ENCODE peak calls at places on chromosomes 16 and 17, in seven cellular contexts. J is H9, G is H1, E is neuronal stem cell, H is mesendoderm, P is mesenchymal stem cell, Q is trophoblast cell. U is an unnamed sample.

GRCh38 chr16:49275870-49276269 is 5.8 kb downstream of the CBLN1 start:
- DNase-seq in J (no peak), G (no peak), E (no peak), H (no peak), P (no peak), Q (no peak), U (no peak)

GRCh38 chr16:27318399-27319256 is 4.9 kb downstream of the IL4R start:
- DNase-seq in J (no peak), G (no peak), E (no peak), H (peak; percentile 36), P (peak; percentile 89), Q (peak; percentile 63), U (peak; percentile 48)

GRCh38 chr17:67605259-67605912 is 112.3 kb upstream of the NOL11 start:
- DNase-seq in J (no peak), G (no peak), E (no peak), H (no peak), P (no peak), Q (no peak), U (no peak)

GRCh38 chr16:17470871-17471744 is at the start of gene XYLT1:
- DNase-seq in J (peak; percentile 71), G (no peak), E (no peak), H (peak; percentile 65), P (no peak), Q (peak; percentile 54), U (peak; percentile 94)

GRCh38 chr17:68599091-68599872 is 1.9 kb downstream of the FAM20A start:
- DNase-seq in J (no peak), G (no peak), E (no peak), H (no peak), P (peak; percentile 37), Q (no peak), U (no peak)

GRCh38 chr17:27746881-27747280 is 53.4 kb downstream of the NOS2 start:
- DNase-seq in J (peak; percentile 14), G (no peak), E (no peak), H (no peak), P (no peak), Q (no peak), U (no peak)

GRCh38 chr16:57677622-57678369 is 9.7 kb downstream of the ADGRG3 start:
- DNase-seq in J (no peak), G (no peak), E (no peak), H (no peak), P (peak; percentile 8), Q (no peak), U (no peak)

GRCh38 chr17:7326186-7326585 is 2.9 kb downstream of the NEURL4 start:
- DNase-seq in J (no peak), G (no peak), E (no peak), H (no peak), P (no peak), Q (no peak), U (no peak)

GRCh38 chr16:49605536-49606241 is 232.1 kb downstream of the C16orf78 start:
- DNase-seq in J (peak; percentile 7), G (no peak), E (no peak), H (no peak), P (no peak), Q (no peak), U (no peak)

GRCh38 chr16:58158137-58158536 is 29.0 kb upstream of the CFAP20 start:
- DNase-seq in J (no peak), G (no peak), E (no peak), H (no peak), P (no peak), Q (no peak), U (no peak)

GRCh38 chr16:81745704-81746558 is 33.2 kb upstream of the PLCG2 start:
- DNase-seq in J (peak; percentile 75), G (no peak), E (no peak), H (peak; percentile 70), P (peak; percentile 43), Q (peak; percentile 71), U (peak; percentile 31)

GRCh38 chr16:79593074-79593531 is 7.4 kb downstream of the MAF start:
- DNase-seq in J (no peak), G (no peak), E (no peak), H (no peak), P (peak; percentile 16), Q (no peak), U (no peak)

GRCh38 chr17:48486557-48486956 is 44.3 kb downstream of the HOXB1 start:
- DNase-seq in J (no peak), G (no peak), E (no peak), H (peak; percentile 51), P (peak; percentile 99), Q (peak; percentile 73), U (peak; percentile 100)

GRCh38 chr17:4580291-4580690 is 4.0 kb upstream of the SMTNL2 start:
- DNase-seq in J (no peak), G (no peak), E (no peak), H (no peak), P (no peak), Q (no peak), U (no peak)

GRCh38 chr17:79715318-79716182 is 15.2 kb upstream of the ENPP7 start:
- DNase-seq in J (no peak), G (no peak), E (no peak), H (no peak), P (no peak), Q (no peak), U (no peak)

GRCh38 chr16:22302776-22303363 is 5.7 kb downstream of the POLR3E start:
- DNase-seq in J (no peak), G (no peak), E (no peak), H (no peak), P (no peak), Q (no peak), U (no peak)
- H2AK5ac ChIP-seq in J (no peak overlapping the region), G (no peak overlapping the region), E (no peak overlapping the region), H (no peak overlapping the region), P (no peak overlapping the region), Q (no peak overlapping the region), U (no peak overlapping the region)

DNA sequence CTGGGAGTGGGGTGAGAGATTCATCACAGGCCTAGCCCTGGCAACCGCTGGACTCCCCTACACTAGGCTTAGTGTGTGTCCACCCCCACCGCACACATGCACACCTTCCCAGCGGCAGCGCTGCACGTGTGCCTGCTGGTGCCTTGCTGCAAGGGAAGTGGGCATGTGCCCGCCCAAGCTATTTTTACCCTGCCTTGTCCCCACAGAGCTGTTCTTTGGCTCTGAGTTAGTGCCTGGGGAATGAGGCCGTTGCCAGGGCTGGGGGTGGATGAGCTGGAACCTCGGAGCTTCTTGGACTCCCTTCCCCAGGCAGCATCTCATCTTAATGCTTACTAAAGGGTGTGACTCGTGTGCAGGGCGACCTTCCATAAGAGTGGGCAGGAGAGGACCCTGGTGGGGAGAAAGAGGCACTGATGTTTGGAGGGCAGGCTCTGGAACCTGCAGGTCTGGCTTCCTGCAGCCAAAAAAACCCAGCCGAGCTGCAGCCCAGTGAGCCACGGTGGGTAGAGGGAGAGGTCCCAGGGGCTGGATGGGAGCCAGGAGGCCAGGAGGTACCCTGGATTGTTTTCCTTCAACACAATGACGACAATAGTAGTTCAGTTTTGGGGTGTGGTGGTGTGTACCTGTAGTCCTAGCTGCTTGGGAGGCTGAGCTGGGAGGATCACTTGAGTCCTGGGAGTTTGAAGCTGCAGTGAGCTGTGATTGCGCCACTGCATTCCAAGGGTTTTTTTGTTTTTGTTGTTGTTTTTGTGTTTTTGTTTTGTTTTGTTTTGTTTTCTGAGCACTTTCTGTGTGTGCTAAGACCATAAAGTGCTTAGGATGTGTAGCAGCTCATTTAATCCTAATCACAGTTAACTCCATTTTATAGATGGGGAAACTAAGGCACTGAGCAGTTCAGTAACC is 119.0 kb downstream of the RAB11FIP4 start:
- DNase-seq in J (no peak), G (no peak), E (no peak), H (no peak), P (no peak), Q (peak; percentile 37), U (peak; percentile 58)
- H2AK5ac ChIP-seq in J (no peak overlapping the region), G (no peak overlapping the region), E (no peak overlapping the region), H (no peak overlapping the region), P (no peak overlapping the region), Q (no peak overlapping the region), U (no peak overlapping the region)

GRCh38 chr16:13852827-13853226 is 67.1 kb upstream of the ERCC4 start:
- DNase-seq in J (no peak), G (no peak), E (no peak), H (no peak), P (no peak), Q (no peak), U (no peak)
- H2AK5ac ChIP-seq in J (no peak overlapping the region), G (no peak overlapping the region), E (no peak overlapping the region), H (no peak overlapping the region), P (no peak overlapping the region), Q (no peak overlapping the region), U (no peak overlapping the region)

GRCh38 chr16:193441-193840 is 13.2 kb downstream of the HBQ1 start:
- DNase-seq in J (no peak), G (no peak), E (no peak), H (no peak), P (no peak), Q (peak; percentile 86), U (no peak)
- H2AK5ac ChIP-seq in J (no peak overlapping the region), G (no peak overlapping the region), E (no peak overlapping the region), H (no peak overlapping the region), P (no peak overlapping the region), Q (no peak overlapping the region), U (no peak overlapping the region)

DNA sequence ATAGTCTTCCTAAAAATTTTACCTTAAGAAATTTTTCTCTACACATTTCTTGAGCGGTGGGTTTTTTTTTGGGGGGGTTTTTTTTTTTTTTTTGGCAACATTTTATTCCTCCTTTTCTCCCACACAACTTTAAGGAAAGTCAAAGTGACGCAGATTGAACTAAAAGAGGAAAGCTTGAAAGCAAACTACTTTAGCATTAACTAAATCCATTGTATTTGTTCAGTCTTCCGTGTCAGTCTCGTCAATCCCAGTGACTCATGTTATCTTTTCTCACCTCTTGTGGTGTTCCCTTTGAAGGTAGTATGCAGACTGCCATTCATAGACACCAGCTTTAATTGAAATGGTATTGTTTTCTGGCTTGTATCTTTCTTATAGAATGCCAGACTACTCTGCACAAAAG is 39.3 kb downstream of the TADA2A start:
- DNase-seq in J (no peak), G (no peak), E (peak; percentile 76), H (peak; percentile 75), P (no peak), Q (no peak), U (no peak)
- H2AK5ac ChIP-seq in J (no peak overlapping the region), G (no peak overlapping the region), E (no peak overlapping the region), H (no peak overlapping the region), P (no peak overlapping the region), Q (no peak overlapping the region), U (no peak overlapping the region)

DNA sequence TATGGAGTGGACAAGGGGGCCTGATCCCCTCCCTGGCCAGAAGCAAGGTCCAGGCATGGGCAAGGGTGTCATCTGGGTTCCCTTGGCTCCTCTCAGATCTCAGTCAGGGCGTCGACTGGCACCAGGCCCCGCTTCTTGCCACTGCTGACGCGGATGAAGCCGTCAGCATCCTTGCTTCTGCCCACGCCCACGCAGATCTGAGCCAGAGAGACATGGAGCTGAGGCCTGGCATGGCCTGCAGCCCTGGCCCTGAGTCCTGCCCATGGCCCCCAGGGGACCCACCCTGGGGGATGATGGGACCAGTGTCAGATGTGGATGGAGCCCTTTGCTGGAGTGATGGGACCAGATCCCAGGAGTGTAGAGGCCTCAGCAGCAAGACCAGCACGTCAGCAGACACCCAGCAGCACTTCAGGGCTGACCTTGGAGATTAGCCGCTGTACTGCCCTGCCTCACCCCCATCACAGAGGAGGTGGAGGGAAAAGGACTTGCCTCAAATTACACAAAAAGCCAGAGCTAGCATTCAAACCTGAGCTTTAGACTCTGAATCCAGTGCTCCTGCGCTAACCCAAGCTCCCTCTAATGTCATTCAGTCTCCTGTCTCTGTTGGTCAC is 12.2 kb downstream of the RPL19 start:
- DNase-seq in J (peak; percentile 25), G (no peak), E (no peak), H (no peak), P (no peak), Q (no peak), U (no peak)
- H2AK5ac ChIP-seq in J (no peak overlapping the region), G (no peak overlapping the region), E (peak overlapping the region; percentile 68), H (no peak overlapping the region), P (no peak overlapping the region), Q (no peak overlapping the region), U (no peak overlapping the region)